ENCODE peak calls at places on chromosome 17, in five cellular contexts. R is naive thymus-derived CD4-positive, alpha-beta T cell; E is ascending aorta; Q is IMR-90; P is cardiac muscle cell. V is an unnamed sample. For H3K4me1, the result is how much of the 10 kb centered on the place peaks cover.

GRCh38 chr17:76578376-76578775 is 7.3 kb downstream of the ST6GALNAC2 start:
- DNase-seq in R (no peak), P (no peak), E (no peak), Q (peak), V (no peak)

GRCh38 chr17:1554751-1555617 is 7.6 kb downstream of the PITPNA start:
- DNase-seq in E (no peak), Q (no peak), R (no peak), P (no peak), V (no peak)

GRCh38 chr17:18194804-18195203 is 11.2 kb downstream of the ALKBH5 start:
- DNase-seq in Q (no peak), P (no peak), E (no peak), R (no peak), V (no peak)

GRCh38 chr17:28498652-28499365 is 7.3 kb upstream of the FOXN1 start:
- DNase-seq in R (no peak), Q (no peak), E (no peak), P (no peak), V (no peak)

GRCh38 chr17:78343433-78344201 is 16.3 kb downstream of the SOCS3 start:
- DNase-seq in E (no peak), P (no peak), Q (no peak), R (peak), V (no peak)

GRCh38 chr17:13957636-13958035 is 111.7 kb upstream of the COX10 start:
- DNase-seq in P (peak), E (no peak), R (no peak), Q (peak), V (no peak)

GRCh38 chr17:178292-179065 is 3.0 kb downstream of the DOC2B start:
- DNase-seq in Q (no peak), P (no peak), R (no peak), E (no peak), V (no peak)

GRCh38 chr17:2266045-2266864 is 37.3 kb downstream of the SMG6 start:
- DNase-seq in R (peak), E (peak), P (no peak), Q (no peak), V (no peak)

GRCh38 chr17:17780941-17781590 is 55.7 kb downstream of the SREBF1 start:
- DNase-seq in Q (peak), P (peak), R (no peak), E (peak), V (no peak)

GRCh38 chr17:60526726-60527125 is 684 bp upstream of the APPBP2 start:
- DNase-seq in E (no peak), Q (peak), R (no peak), P (peak), V (no peak)

GRCh38 chr17:55750750-55751641 is at the start of gene PCTP:
- DNase-seq in E (peak), P (peak), R (peak), Q (peak), V (peak)

GRCh38 chr17:694239-694638 is 20.4 kb downstream of the VPS53 start:
- DNase-seq in E (no peak), Q (peak), P (peak), R (no peak), V (peak)

GRCh38 chr17:76631821-76632565 is 11.6 kb downstream of the ST6GALNAC1 start:
- DNase-seq in Q (peak), P (no peak), E (no peak), R (no peak), V (no peak)

GRCh38 chr17:43578699-43579569 is 32.8 kb upstream of the ETV4 start:
- DNase-seq in P (peak), R (no peak), E (no peak), Q (peak), V (peak)

GRCh38 chr17:80012751-80013741 is 22.6 kb downstream of the TBC1D16 start:
- DNase-seq in P (no peak), R (no peak), Q (no peak), E (no peak), V (no peak)

GRCh38 chr17:17493249-17493985 is 2.8 kb downstream of the RASD1 start:
- DNase-seq in P (no peak), Q (no peak), E (no peak), R (no peak), V (no peak)

GRCh38 chr17:28812980-28813377 is 29.6 kb downstream of the FAM222B start:
- DNase-seq in E (no peak), P (no peak), R (no peak), Q (peak), V (no peak)

GRCh38 chr17:32916134-32916533 is 11.8 kb upstream of the TMEM98 start:
- DNase-seq in R (no peak), E (no peak), P (no peak), Q (no peak), V (no peak)

GRCh38 chr17:46002973-46003316 is 3.9 kb downstream of the STH start:
- DNase-seq in Q (no peak), P (no peak), R (no peak), E (no peak), V (no peak)

GRCh38 chr17:34163123-34163522 is 92.0 kb upstream of the CCL2 start:
- DNase-seq in Q (peak), P (no peak), E (no peak), R (no peak), V (no peak)

GRCh38 chr17:38798614-38799500 is 499 bp downstream of the PIP4K2B start:
- DNase-seq in E (peak), Q (peak), P (peak), R (no peak), V (peak)

GRCh38 chr17:50279181-50279526 is 4.9 kb downstream of the TMEM92 start:
- DNase-seq in E (no peak), P (no peak), R (no peak), Q (peak), V (peak)

GRCh38 chr17:49717371-49717841 is 9.6 kb upstream of the SLC35B1 start:
- DNase-seq in R (no peak), P (no peak), Q (no peak), E (no peak), V (no peak)

GRCh38 chr17:30793282-30793977 is 31.1 kb downstream of the CRLF3 start:
- DNase-seq in Q (no peak), R (no peak), E (no peak), P (no peak), V (no peak)
- H3K27ac ChIP-seq in Q (no peak), R (no peak), E (no peak), P (peak), V (no peak)

GRCh38 chr17:12538003-12538402 is 127.7 kb upstream of the MYOCD start:
- DNase-seq in R (no peak), E (no peak), P (no peak), Q (no peak), V (no peak)

GRCh38 chr17:12537436-12537835 is 128.3 kb upstream of the MYOCD start:
- DNase-seq in R (no peak), Q (peak), P (no peak), E (no peak), V (no peak)

GRCh38 chr17:12536021-12536420 is 129.7 kb upstream of the MYOCD start:
- DNase-seq in R (no peak), P (no peak), E (no peak), Q (peak), V (no peak)

DNA sequence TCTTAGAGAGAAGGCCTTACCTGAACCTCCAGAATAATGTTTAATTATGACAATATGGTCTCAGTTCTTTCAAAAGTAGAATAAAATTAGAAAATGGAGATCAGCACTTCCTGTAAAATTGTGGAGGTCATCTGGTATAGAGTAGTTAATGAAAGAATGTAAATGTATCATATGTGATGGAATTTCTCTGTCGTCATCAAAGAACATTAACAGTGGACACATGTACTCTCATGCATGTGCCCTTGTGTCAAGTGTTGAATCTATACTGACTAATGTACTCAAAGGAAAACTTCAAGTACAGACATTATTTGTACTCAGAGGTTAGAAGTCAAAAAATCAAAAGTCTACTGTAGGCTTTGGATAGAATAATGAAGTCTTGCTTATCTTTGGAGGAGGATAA is 129.2 kb upstream of the MYOCD start:
- DNase-seq in R (no peak), E (no peak), Q (peak), P (no peak), V (no peak)
- H3K4me1 ChIP-seq in R (under half), E (under half), Q (under half), P (under half), V (under half)

DNA sequence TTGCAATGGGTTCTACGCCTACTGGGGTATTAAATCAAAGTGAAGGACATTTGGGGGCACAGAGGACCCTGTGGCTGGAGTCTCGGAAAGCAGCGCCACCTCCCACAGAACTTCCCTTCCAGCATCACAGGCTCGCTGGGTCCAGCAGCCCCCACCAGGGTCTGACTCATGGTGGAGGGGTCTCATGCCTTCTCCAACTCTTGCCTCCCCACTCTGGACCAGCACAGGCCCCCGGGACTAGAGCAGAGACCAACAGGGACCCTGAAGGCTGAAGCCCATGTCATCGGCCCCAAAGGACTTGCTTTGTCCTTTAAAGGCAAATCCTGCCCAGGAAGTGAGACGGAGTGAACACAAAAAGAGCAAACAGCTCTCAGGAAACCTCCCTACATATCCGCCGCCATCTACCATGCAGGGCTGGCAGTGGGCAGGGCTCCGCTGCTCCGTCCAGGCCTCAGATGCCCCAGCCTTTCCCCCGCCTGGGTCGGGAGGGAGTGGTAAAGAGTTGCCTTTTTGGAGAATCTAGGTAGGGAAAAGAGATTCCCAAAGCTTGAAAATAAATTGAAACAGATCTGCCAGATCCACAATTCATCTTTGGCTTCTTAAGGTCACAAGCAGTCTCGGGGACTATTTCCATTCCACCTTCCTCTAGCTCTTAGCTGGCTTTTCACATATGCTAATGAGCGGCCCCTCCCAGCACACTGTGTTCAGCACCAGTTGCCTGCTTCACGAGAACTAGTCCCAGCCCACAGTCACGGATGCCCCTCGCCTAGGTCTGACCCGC is 2.1 kb upstream of the GPRC5C start:
- DNase-seq in Q (no peak), R (no peak), E (no peak), P (no peak), V (no peak)
- H3K27ac ChIP-seq in Q (no peak), R (no peak), E (peak), P (peak), V (peak)

GRCh38 chr17:67488768-67489167 is 111.7 kb downstream of the PITPNC1 start:
- DNase-seq in R (no peak), E (no peak), P (no peak), Q (no peak), V (no peak)

GRCh38 chr17:67489273-67489672 is 112.2 kb downstream of the PITPNC1 start:
- DNase-seq in Q (no peak), R (no peak), E (no peak), P (no peak), V (no peak)

GRCh38 chr17:67491678-67492019 is 114.6 kb downstream of the PITPNC1 start:
- DNase-seq in R (no peak), Q (no peak), E (no peak), P (no peak), V (no peak)

GRCh38 chr17:67491009-67491677 is 114.1 kb downstream of the PITPNC1 start:
- DNase-seq in R (no peak), Q (peak), E (peak), P (peak), V (peak)

GRCh38 chr17:67490471-67490870 is 113.4 kb downstream of the PITPNC1 start:
- DNase-seq in Q (no peak), R (no peak), P (no peak), E (no peak), V (no peak)
- H3K4me1 ChIP-seq in Q (under half), R (under half), P (under half), E (under half), V (under half)

GRCh38 chr17:82232322-82232785 is 3.5 kb downstream of the SLC16A3 start:
- DNase-seq in Q (no peak), R (no peak), E (peak), P (no peak), V (no peak)
- H3K27ac ChIP-seq in Q (peak), R (no peak), E (peak), P (no peak), V (no peak)

GRCh38 chr17:8443756-8444155 is 8.1 kb downstream of the NDEL1 start:
- DNase-seq in E (no peak), R (no peak), Q (no peak), P (no peak), V (no peak)
- H3K4me1 ChIP-seq in E (under half), R (under half), Q (under half), P (under half), V (under half)

GRCh38 chr17:4605826-4606225 is 21.5 kb downstream of the SMTNL2 start:
- DNase-seq in Q (peak), P (peak), E (no peak), R (no peak), V (no peak)

GRCh38 chr17:4607773-4608187 is 23.5 kb downstream of the SMTNL2 start:
- DNase-seq in R (no peak), P (peak), E (no peak), Q (peak), V (no peak)

GRCh38 chr17:4609761-4610160 is 25.4 kb downstream of the SMTNL2 start:
- DNase-seq in P (no peak), E (no peak), Q (no peak), R (no peak), V (no peak)

GRCh38 chr17:4610162-4610561 is 25.8 kb downstream of the SMTNL2 start:
- DNase-seq in Q (no peak), R (no peak), P (no peak), E (no peak), V (no peak)

GRCh38 chr17:4607261-4607731 is 23.0 kb downstream of the SMTNL2 start:
- DNase-seq in Q (no peak), P (peak), E (no peak), R (no peak), V (no peak)
- H3K27ac ChIP-seq in Q (peak), P (peak), E (no peak), R (no peak), V (no peak)

DNA sequence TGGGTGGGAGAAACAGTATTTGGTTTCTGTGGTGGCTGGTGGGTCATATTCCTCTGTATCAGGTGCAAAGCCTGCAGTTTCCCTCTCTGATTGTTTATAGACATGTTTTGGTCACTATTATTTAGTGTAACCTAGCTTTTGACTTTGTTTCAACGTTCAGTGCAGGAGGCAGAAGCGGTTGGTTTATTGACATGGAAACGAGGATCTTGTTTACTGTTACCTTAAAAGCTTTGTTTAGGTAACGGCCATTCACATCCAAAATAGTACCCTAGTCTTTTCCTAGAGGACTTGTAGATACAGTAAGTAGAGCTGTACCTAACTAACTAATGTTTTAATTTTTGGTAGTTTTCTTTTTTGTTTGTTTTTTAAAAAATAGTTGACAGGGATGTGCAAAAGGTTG is 3.5 kb downstream of the MSI2 start:
- DNase-seq in Q (no peak), R (no peak), P (no peak), E (no peak), V (no peak)
- H3K4me1 ChIP-seq in Q (under half), R (under half), P (under half), E (under half), V (under half)

V was measured in SJSA1.